ENCODE peak calls at places on chromosomes 3 and 15, in ten cellular contexts. E is AG04449, Y is islet precursor cell, R is pons, V is T-helper 9 cell, N is fibroblast of the conjunctiva, U is progenitor cell of endocrine pancreas, P is IMR-90, B is NCI-H774, Q is NCI-H1436. T is an unnamed sample.

GRCh38 chr15:81323559-81323943 is 390 bp downstream of the STARD5 start:
- DNase-seq in B (no peak), R (no peak), E (no peak), Y (no peak), P (no peak), N (no peak), U (no peak), V (no peak), Q (no peak), T (no peak)

GRCh38 chr15:99126930-99127329 is 22.1 kb downstream of the SYNM start:
- DNase-seq in Y (no peak), V (no peak), R (no peak), B (no peak), U (no peak), N (no peak), E (no peak), Q (no peak), P (no peak), T (no peak)

GRCh38 chr3:30578479-30578878 is 27.9 kb upstream of the TGFBR2 start:
- DNase-seq in U (no peak), R (peak; percentile 68), Q (no peak), V (no peak), E (peak; percentile 76), B (no peak), Y (peak; percentile 50), N (peak; percentile 59), P (peak; percentile 94), T (no peak)

GRCh38 chr15:48427960-48428547 is 96.8 kb downstream of the DUT start:
- DNase-seq in Y (peak; percentile 78), Q (no peak), B (no peak), U (no peak), R (no peak), N (no peak), V (no peak), E (peak; percentile 80), P (peak; percentile 81), T (no peak)

GRCh38 chr15:65634381-65634780 is 12.6 kb downstream of the SLC24A1 start:
- DNase-seq in E (no peak), R (no peak), N (no peak), Y (no peak), U (no peak), P (no peak), V (no peak), Q (no peak), B (no peak), T (no peak)

GRCh38 chr3:43539321-43539720 is 82.5 kb downstream of the ANO10 start:
- DNase-seq in Y (no peak), B (no peak), Q (no peak), U (no peak), R (no peak), E (no peak), N (no peak), P (no peak), V (no peak), T (peak; percentile 56)

GRCh38 chr3:30198162-30198561 is 408.2 kb upstream of the TGFBR2 start:
- DNase-seq in P (no peak), N (no peak), U (no peak), V (no peak), Y (no peak), Q (no peak), R (no peak), B (no peak), E (no peak), T (no peak)

GRCh38 chr15:40974921-40975320 is 21.6 kb downstream of the CHAC1 start:
- DNase-seq in P (no peak), Y (no peak), Q (no peak), R (no peak), U (no peak), E (no peak), N (no peak), V (no peak), B (no peak), T (no peak)

GRCh38 chr3:137906985-137907649 is 102.8 kb upstream of the CLDN18 start:
- DNase-seq in Y (no peak), Q (no peak), U (no peak), E (no peak), B (no peak), N (no peak), V (no peak), P (no peak), R (no peak), T (no peak)

T was measured in H9.